ENCODE peak calls at places on chromosomes 4 and X, in nine cellular contexts. J is fibroblast of lung; O is CD4-positive, alpha-beta T cell; W is endothelial cell; T is AG09319; E is left ventricle myocardium inferior; I is esophagus muscularis mucosa; N is cardiac muscle cell; R is tibial nerve. L is an unnamed sample.

GRCh38 chrX:145821898-145822567 is 4.4 kb downstream of the SLITRK2 start:
- DNase-seq in J (no peak), O (no peak), W (no peak), T (no peak), E (no peak), I (no peak), N (no peak), R (no peak), L (no peak)

GRCh38 chrX:77160301-77160700 is 286.9 kb upstream of the FGF16 start:
- DNase-seq in J (no peak), O (no peak), W (peak; percentile 27), T (no peak), E (no peak), I (no peak), N (no peak), R (no peak), L (no peak)

GRCh38 chrX:17591741-17592110 is 145.6 kb upstream of the SCML1 start:
- DNase-seq in J (peak; percentile 90), O (no peak), W (no peak), T (peak; percentile 53), E (no peak), I (no peak), N (peak; percentile 82), R (no peak), L (no peak)

GRCh38 chr4:18034099-18034498 is 12.5 kb upstream of the LCORL start:
- DNase-seq in J (no peak), O (no peak), W (no peak), T (no peak), E (no peak), I (no peak), N (peak; percentile 68), R (no peak), L (no peak)

GRCh38 chr4:1851575-1852415 is 4.2 kb downstream of the LETM1 start:
- DNase-seq in J (no peak), O (no peak), W (no peak), T (no peak), E (peak; percentile 64), I (no peak), N (peak; percentile 13), R (no peak), L (no peak)

GRCh38 chrX:26613951-26614350 is 398.0 kb downstream of the MAGEB5 start:
- DNase-seq in J (peak; percentile 39), O (no peak), W (no peak), T (no peak), E (no peak), I (no peak), N (no peak), R (no peak), L (no peak)

GRCh38 chrX:23662853-23663252 is 4.4 kb upstream of the PRDX4 start:
- DNase-seq in J (peak; percentile 14), O (no peak), W (no peak), T (peak; percentile 10), E (no peak), I (no peak), N (peak; percentile 30), R (no peak), L (no peak)

GRCh38 chr4:47488706-47489105 is 3.6 kb downstream of the ATP10D start:
- DNase-seq in J (no peak), O (no peak), W (no peak), T (no peak), E (no peak), I (no peak), N (no peak), R (no peak), L (no peak)

GRCh38 chr4:120052840-120053239 is 13.8 kb downstream of the MAD2L1 start:
- DNase-seq in J (peak; percentile 100), O (no peak), W (no peak), T (peak; percentile 89), E (no peak), I (no peak), N (peak; percentile 99), R (peak; percentile 9), L (no peak)

GRCh38 chrX:1075741-1076140 is 136.7 kb downstream of the CRLF2 start:
- DNase-seq in J (no peak), O (no peak), W (no peak), T (no peak), E (no peak), I (no peak), N (no peak), R (no peak), L (no peak)

GRCh38 chr4:61533140-61533539 is 333.0 kb downstream of the ADGRL3 start:
- DNase-seq in J (no peak), O (no peak), W (no peak), T (no peak), E (no peak), I (no peak), N (peak; percentile 37), R (no peak), L (no peak)

GRCh38 chr4:95693594-95693993 is 144.8 kb upstream of the UNC5C start:
- DNase-seq in J (peak; percentile 29), O (no peak), W (no peak), T (no peak), E (no peak), I (no peak), N (peak; percentile 46), R (no peak), L (no peak)

GRCh38 chrX:107290019-107290418 is 83.6 kb downstream of the DNAAF6 start:
- DNase-seq in J (no peak), O (no peak), W (no peak), T (no peak), E (no peak), I (no peak), N (no peak), R (no peak), L (no peak)

GRCh38 chr4:101238706-101239105 is 108.6 kb downstream of the PPP3CA start:
- DNase-seq in J (peak; percentile 81), O (no peak), W (no peak), T (no peak), E (no peak), I (no peak), N (peak; percentile 72), R (no peak), L (no peak)

GRCh38 chr4:4779486-4779885 is 80.0 kb upstream of the MSX1 start:
- DNase-seq in J (no peak), O (no peak), W (no peak), T (no peak), E (no peak), I (no peak), N (no peak), R (no peak), L (no peak)

GRCh38 chr4:4781936-4782754 is 77.3 kb upstream of the MSX1 start:
- DNase-seq in J (peak; percentile 32), O (no peak), W (no peak), T (peak; percentile 82), E (no peak), I (no peak), N (peak; percentile 37), R (no peak), L (no peak)

GRCh38 chr4:4782969-4783368 is 76.5 kb upstream of the MSX1 start:
- DNase-seq in J (peak; percentile 23), O (no peak), W (no peak), T (no peak), E (no peak), I (no peak), N (peak; percentile 18), R (peak; percentile 19), L (no peak)

GRCh38 chr4:4778491-4779003 is 80.9 kb upstream of the MSX1 start:
- DNase-seq in J (no peak), O (no peak), W (no peak), T (no peak), E (no peak), I (no peak), N (no peak), R (no peak), L (no peak)

GRCh38 chr4:4780634-4781287 is 78.7 kb upstream of the MSX1 start:
- DNase-seq in J (peak; percentile 66), O (no peak), W (no peak), T (peak; percentile 69), E (no peak), I (no peak), N (peak; percentile 38), R (no peak), L (no peak)
- TF ChIP-seq CTCF in J (peak; percentile 17), O (no peak), W (no peak), T (peak; percentile 40), E (no peak), I (no peak), N (no peak), R (no peak), L (no peak)

GRCh38 chr4:6886886-6887285 is 22.7 kb upstream of the TBC1D14 start:
- DNase-seq in J (no peak), O (no peak), W (no peak), T (no peak), E (no peak), I (no peak), N (no peak), R (no peak), L (no peak)

GRCh38 chr4:6884341-6884870 is 25.2 kb upstream of the TBC1D14 start:
- DNase-seq in J (peak; percentile 21), O (no peak), W (peak; percentile 46), T (no peak), E (no peak), I (no peak), N (no peak), R (no peak), L (no peak)

GRCh38 chr4:6887591-6888371 is 21.8 kb upstream of the TBC1D14 start:
- DNase-seq in J (peak; percentile 19), O (no peak), W (no peak), T (no peak), E (peak; percentile 50), I (no peak), N (no peak), R (no peak), L (peak; percentile 73)

GRCh38 chr4:6888506-6889071 is 21.0 kb upstream of the TBC1D14 start:
- DNase-seq in J (no peak), O (no peak), W (no peak), T (no peak), E (no peak), I (no peak), N (no peak), R (no peak), L (no peak)

GRCh38 chr4:6885953-6886557 is 23.6 kb upstream of the TBC1D14 start:
- DNase-seq in J (peak; percentile 49), O (no peak), W (no peak), T (no peak), E (peak; percentile 64), I (no peak), N (peak; percentile 66), R (peak; percentile 45), L (no peak)
- TF ChIP-seq CTCF in J (peak; percentile 25), O (no peak), W (no peak), T (peak; percentile 25), E (peak; percentile 47), I (peak; percentile 27), N (peak; percentile 37), R (peak; percentile 12), L (no peak)

DNA sequence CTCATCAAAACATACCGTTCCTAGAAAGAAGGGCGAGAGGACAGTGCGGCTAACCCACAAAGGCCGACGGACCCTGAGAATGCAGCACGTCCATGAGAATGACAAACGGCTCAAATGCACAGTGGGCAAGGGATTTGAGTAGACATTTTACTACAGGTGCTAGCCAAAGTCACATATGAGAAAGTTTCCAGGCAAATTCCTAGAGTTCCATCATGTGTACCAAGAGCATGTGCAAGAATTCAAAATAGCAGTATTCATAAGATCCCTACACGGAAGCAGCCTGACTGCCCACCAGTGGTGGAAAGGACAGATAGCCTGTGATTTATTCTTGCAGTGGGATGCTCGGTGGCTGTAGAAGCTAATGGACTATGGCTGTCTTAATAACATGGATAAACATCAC is 67.9 kb downstream of the RGS12 start:
- DNase-seq in J (no peak), O (no peak), W (no peak), T (no peak), E (no peak), I (no peak), N (no peak), R (no peak), L (no peak)
- TF ChIP-seq CTCF in J (no peak), O (no peak), W (no peak), T (no peak), E (no peak), I (no peak), N (no peak), R (no peak), L (no peak)

GRCh38 chr4:178296669-178297068 is 854.4 kb upstream of the AGA start:
- DNase-seq in J (no peak), O (no peak), W (no peak), T (no peak), E (no peak), I (no peak), N (no peak), R (no peak), L (no peak)
- TF ChIP-seq CTCF in J (no peak), O (no peak), W (no peak), T (no peak), E (no peak), I (no peak), N (no peak), R (no peak), L (no peak)

L was measured in nephron progenitor cell.